ENCODE peak calls at places on chromosome 14, in nine cellular contexts. I is uterus, K is transverse colon, M is tibial artery, U is left ventricle myocardium inferior, S is WERI-Rb-1, Z is body of pancreas, C is PC-3, R is fibroblast of lung. N is an unnamed sample.
A peak's percentile ranks its signal among the peaks of the same experiment; 100 is the strongest.

GRCh38 chr14:104118006-104118844 is 20.2 kb upstream of the KIF26A start:
- DNase-seq in I (no peak), K (peak; percentile 33), M (no peak), U (peak; percentile 3), S (peak; percentile 4), Z (no peak), C (no peak), R (no peak), N (peak; percentile 54)

GRCh38 chr14:100049220-100049619 is 16.0 kb upstream of the EVL start:
- DNase-seq in I (no peak), K (no peak), M (no peak), U (no peak), S (no peak), Z (no peak), C (no peak), R (peak; percentile 71), N (no peak)

GRCh38 chr14:50312734-50313054 is 570 bp downstream of the DMAC2L start:
- DNase-seq in I (no peak), K (no peak), M (no peak), U (no peak), S (no peak), Z (no peak), C (no peak), R (no peak), N (no peak)

GRCh38 chr14:93657875-93658274 is 130.4 kb downstream of the PRIMA1 start:
- DNase-seq in I (no peak), K (no peak), M (no peak), U (no peak), S (no peak), Z (no peak), C (no peak), R (no peak), N (no peak)

GRCh38 chr14:103386632-103387329 is 1.6 kb downstream of the MARK3 start:
- DNase-seq in I (no peak), K (no peak), M (no peak), U (no peak), S (no peak), Z (no peak), C (no peak), R (peak; percentile 42), N (no peak)

GRCh38 chr14:86035882-86036281 is 505.9 kb downstream of the FLRT2 start:
- DNase-seq in I (no peak), K (no peak), M (no peak), U (no peak), S (peak; percentile 24), Z (peak; percentile 12), C (peak; percentile 34), R (no peak), N (no peak)

GRCh38 chr14:22871200-22871961 is at the start of gene LRP10:
- DNase-seq in I (peak; percentile 90), K (peak; percentile 96), M (peak; percentile 96), U (peak; percentile 92), S (peak; percentile 95), Z (peak; percentile 96), C (peak; percentile 89), R (peak; percentile 84), N (peak; percentile 95)

GRCh38 chr14:68965261-68965761 is 13.8 kb downstream of the ACTN1 start:
- DNase-seq in I (no peak), K (no peak), M (no peak), U (no peak), S (no peak), Z (no peak), C (peak; percentile 56), R (no peak), N (no peak)

GRCh38 chr14:104101651-104102281 is 16.3 kb downstream of the ASPG start:
- DNase-seq in I (no peak), K (peak; percentile 13), M (no peak), U (peak; percentile 4), S (no peak), Z (no peak), C (no peak), R (no peak), N (peak; percentile 44)

GRCh38 chr14:105938959-105939358 is 412.6 kb downstream of the TMEM121 start:
- DNase-seq in I (no peak), K (no peak), M (no peak), U (no peak), S (no peak), Z (no peak), C (no peak), R (no peak), N (no peak)

GRCh38 chr14:49867831-49868719 is 15.5 kb upstream of the NEMF start:
- DNase-seq in I (peak; percentile 95), K (peak; percentile 99), M (peak; percentile 95), U (peak; percentile 98), S (peak; percentile 98), Z (peak; percentile 97), C (peak; percentile 98), R (peak; percentile 95), N (peak; percentile 97)

GRCh38 chr14:68145539-68145938 is 326.0 kb downstream of the RAD51B start:
- DNase-seq in I (no peak), K (no peak), M (no peak), U (no peak), S (no peak), Z (no peak), C (no peak), R (peak; percentile 63), N (no peak)

GRCh38 chr14:103144085-103144484 is 20.8 kb downstream of the TNFAIP2 start:
- DNase-seq in I (no peak), K (no peak), M (no peak), U (no peak), S (no peak), Z (no peak), C (peak; percentile 98), R (peak; percentile 35), N (no peak)

GRCh38 chr14:50835280-50835679 is 4.3 kb upstream of the NIN start:
- DNase-seq in I (no peak), K (no peak), M (no peak), U (no peak), S (no peak), Z (no peak), C (no peak), R (peak; percentile 45), N (no peak)

GRCh38 chr14:96090441-96091148 is 51.4 kb downstream of the C14orf132 start:
- DNase-seq in I (peak; percentile 74), K (peak; percentile 34), M (peak; percentile 48), U (peak; percentile 81), S (peak; percentile 64), Z (peak; percentile 63), C (no peak), R (peak; percentile 80), N (peak; percentile 86)

GRCh38 chr14:90606434-90606833 is 209.6 kb downstream of the CALM1 start:
- DNase-seq in I (no peak), K (no peak), M (no peak), U (no peak), S (no peak), Z (no peak), C (no peak), R (no peak), N (no peak)

GRCh38 chr14:100313045-100313400 is 6.8 kb upstream of the SLC25A29 start:
- DNase-seq in I (no peak), K (no peak), M (no peak), U (no peak), S (no peak), Z (no peak), C (no peak), R (no peak), N (peak; percentile 31)

GRCh38 chr14:100755649-100756048 is 29.0 kb downstream of the DLK1 start:
- DNase-seq in I (no peak), K (no peak), M (no peak), U (no peak), S (no peak), Z (no peak), C (peak; percentile 77), R (peak; percentile 69), N (no peak)

GRCh38 chr14:33098016-33098415 is 159.3 kb downstream of the NPAS3 start:
- DNase-seq in I (no peak), K (no peak), M (no peak), U (no peak), S (no peak), Z (no peak), C (no peak), R (no peak), N (no peak)

GRCh38 chr14:105021656-105022275 is 883 bp upstream of the CDCA4 start:
- DNase-seq in I (peak; percentile 54), K (peak; percentile 64), M (no peak), U (no peak), S (peak; percentile 85), Z (peak; percentile 31), C (peak; percentile 21), R (peak; percentile 54), N (no peak)

GRCh38 chr14:93045211-93045674 is 70.5 kb downstream of the ITPK1 start:
- DNase-seq in I (no peak), K (no peak), M (no peak), U (no peak), S (peak; percentile 74), Z (no peak), C (no peak), R (peak; percentile 13), N (no peak)

GRCh38 chr14:98754343-98755025 is 517.5 kb downstream of the BCL11B start:
- DNase-seq in I (no peak), K (no peak), M (peak; percentile 24), U (no peak), S (no peak), Z (no peak), C (no peak), R (peak; percentile 13), N (no peak)

GRCh38 chr14:61098711-61099110 is 117.7 kb downstream of the SLC38A6 start:
- DNase-seq in I (no peak), K (no peak), M (no peak), U (no peak), S (no peak), Z (no peak), C (peak; percentile 74), R (no peak), N (no peak)

GRCh38 chr14:59997496-59997895 is 77.6 kb downstream of the LRRC9 start:
- DNase-seq in I (no peak), K (no peak), M (no peak), U (no peak), S (no peak), Z (no peak), C (peak; percentile 35), R (peak; percentile 1), N (no peak)
- H3K27ac ChIP-seq in I (no peak overlapping the region), K (no peak overlapping the region), M (no peak overlapping the region), U (peak overlapping the region; percentile 51), S (no peak overlapping the region), Z (no peak overlapping the region), C (no peak overlapping the region), R (no peak overlapping the region), N (no peak overlapping the region)

GRCh38 chr14:54369343-54369742 is 27.5 kb upstream of the CDKN3 start:
- DNase-seq in I (no peak), K (no peak), M (no peak), U (no peak), S (no peak), Z (no peak), C (no peak), R (no peak), N (no peak)
- TF ChIP-seq CTCF in I (no peak), K (no peak), M (no peak), U (no peak), S (no peak), Z (no peak), C (no peak), R (no peak), N (no peak)

GRCh38 chr14:52318829-52319604 is 4.9 kb downstream of the PTGER2 start:
- DNase-seq in I (no peak), K (no peak), M (no peak), U (no peak), S (no peak), Z (no peak), C (no peak), R (peak; percentile 41), N (no peak)
- H3K27ac ChIP-seq in I (no peak overlapping the region), K (peak overlapping the region; percentile 26), M (no peak overlapping the region), U (no peak overlapping the region), S (no peak overlapping the region), Z (no peak overlapping the region), C (no peak overlapping the region), R (no peak overlapping the region), N (no peak overlapping the region)

GRCh38 chr14:64683264-64683663 is 21.0 kb upstream of the PLEKHG3 start:
- DNase-seq in I (no peak), K (no peak), M (peak; percentile 60), U (no peak), S (no peak), Z (no peak), C (no peak), R (no peak), N (no peak)
- TF ChIP-seq CTCF in I (no peak), K (no peak), M (peak; percentile 35), U (no peak), S (no peak), Z (no peak), C (no peak), R (no peak), N (no peak)

N was measured in heart left ventricle.